ENCODE peak calls at places on chromosomes 1 and 21, in five cellular contexts. B is choroid plexus epithelial cell, N is uterus, M is GM12891, K is transverse colon. V is an unnamed sample.

GRCh38 chr21:15421947-15422346 is 307.8 kb upstream of the USP25 start:
- DNase-seq in B (no peak), N (no peak), M (no peak), K (no peak), V (no peak)

GRCh38 chr1:44655609-44656008 is 18.7 kb downstream of the TMEM53 start:
- DNase-seq in B (peak), N (no peak), M (no peak), K (no peak), V (no peak)

GRCh38 chr1:165456114-165456513 is 11.2 kb upstream of the RXRG start:
- DNase-seq in B (no peak), N (no peak), M (no peak), K (no peak), V (no peak)

GRCh38 chr1:203186446-203187305 is at the start of gene CHI3L1:
- DNase-seq in B (no peak), N (peak), M (no peak), K (peak), V (no peak)

GRCh38 chr1:182174202-182174855 is 112.8 kb upstream of the ZNF648 start:
- DNase-seq in B (no peak), N (no peak), M (no peak), K (peak), V (no peak)

GRCh38 chr1:109983380-109984189 is 980 bp upstream of the AHCYL1 start:
- DNase-seq in B (peak), N (no peak), M (no peak), K (no peak), V (no peak)

GRCh38 chr1:221530791-221531190 is 211.1 kb downstream of the DUSP10 start:
- DNase-seq in B (no peak), N (no peak), M (no peak), K (no peak), V (no peak)

GRCh38 chr1:155002479-155003226 is at the start of gene ZBTB7B:
- DNase-seq in B (peak), N (peak), M (no peak), K (peak), V (peak)

GRCh38 chr1:218804014-218804785 is 369.5 kb upstream of the LYPLAL1 start:
- DNase-seq in B (no peak), N (no peak), M (no peak), K (no peak), V (no peak)

GRCh38 chr1:87355894-87356293 is 27.2 kb downstream of the LMO4 start:
- DNase-seq in B (no peak), N (no peak), M (no peak), K (no peak), V (no peak)

GRCh38 chr21:29246614-29247013 is 52.1 kb upstream of the BACH1 start:
- DNase-seq in B (no peak), N (no peak), M (no peak), K (no peak), V (no peak)

GRCh38 chr21:38597436-38597835 is 99.2 kb upstream of the ERG start:
- DNase-seq in B (no peak), N (no peak), M (no peak), K (no peak), V (no peak)

GRCh38 chr1:175512637-175513412 is 230.6 kb downstream of the TNR start:
- DNase-seq in B (no peak), N (no peak), M (no peak), K (no peak), V (no peak)

GRCh38 chr1:200525167-200526123 is 95.1 kb downstream of the KIF14 start:
- DNase-seq in B (no peak), N (no peak), M (no peak), K (no peak), V (no peak)

GRCh38 chr1:2624735-2625300 is 8.0 kb downstream of the MMEL1 start:
- DNase-seq in B (no peak), N (no peak), M (no peak), K (no peak), V (no peak)

GRCh38 chr1:215146252-215146975 is 63.9 kb downstream of the KCNK2 start:
- DNase-seq in B (peak), N (no peak), M (no peak), K (peak), V (no peak)

V was measured in vagina.